ENCODE peak calls at places on chromosome 14, in nine cellular contexts. V is transverse colon; O is hepatocyte; H is GM12865; Z is fibroblast of villous mesenchyme; Y is esophagus muscularis mucosa; M is psoas muscle; L is A549; X is CD4-positive, alpha-beta memory T cell. C is an unnamed sample.
A peak's percentile ranks its signal among the peaks of the same experiment; 100 is the strongest.

GRCh38 chr14:95388699-95389098 is 69.0 kb upstream of the CLMN start:
- DNase-seq in L (no peak), O (no peak), V (no peak), Z (no peak), X (no peak), M (no peak), Y (no peak), H (no peak), C (no peak)

GRCh38 chr14:81834308-81834707 is 300.7 kb upstream of the SEL1L start:
- DNase-seq in L (no peak), V (no peak), Y (no peak), O (no peak), M (no peak), H (no peak), X (no peak), Z (no peak), C (no peak)

GRCh38 chr14:63727231-63727735 is 582 bp downstream of the SGPP1 start:
- DNase-seq in L (peak; percentile 15), H (peak; percentile 46), Z (peak; percentile 49), V (peak; percentile 33), X (no peak), O (peak; percentile 66), M (peak; percentile 73), Y (peak; percentile 89), C (no peak)

GRCh38 chr14:19838433-19838832 is 34.9 kb downstream of the OR4N2 start:
- DNase-seq in Y (no peak), V (no peak), L (no peak), M (no peak), O (no peak), H (no peak), X (no peak), Z (no peak), C (no peak)

GRCh38 chr14:52974406-52974805 is 23.6 kb upstream of the FERMT2 start:
- DNase-seq in Y (no peak), V (no peak), H (no peak), M (no peak), Z (peak; percentile 21), O (no peak), L (no peak), X (no peak), C (no peak)

GRCh38 chr14:64738306-64738879 is 34.2 kb downstream of the PLEKHG3 start:
- DNase-seq in O (no peak), H (no peak), Z (no peak), L (no peak), V (no peak), M (no peak), X (no peak), Y (no peak), C (no peak)

GRCh38 chr14:76742961-76743360 is 18.3 kb upstream of the VASH1 start:
- DNase-seq in O (no peak), H (peak; percentile 13), V (no peak), M (no peak), Z (no peak), L (no peak), Y (no peak), X (no peak), C (no peak)

GRCh38 chr14:37232907-37233481 is 35.3 kb downstream of the MIPOL1 start:
- DNase-seq in Z (peak; percentile 34), O (peak; percentile 51), X (no peak), Y (no peak), H (peak; percentile 8), V (no peak), M (no peak), L (peak; percentile 43), C (peak; percentile 3)

GRCh38 chr14:66752109-66752508 is 244.2 kb downstream of the GPHN start:
- DNase-seq in H (peak; percentile 64), M (no peak), O (no peak), Y (no peak), X (no peak), V (no peak), Z (no peak), L (no peak), C (no peak)

GRCh38 chr14:100295376-100296105 is 10.7 kb downstream of the SLC25A29 start:
- DNase-seq in M (peak; percentile 43), O (no peak), H (no peak), L (no peak), V (no peak), X (no peak), Y (no peak), Z (no peak), C (no peak)

GRCh38 chr14:90839024-90839888 is 23.0 kb upstream of the TTC7B start:
- DNase-seq in L (no peak), H (no peak), Y (peak; percentile 91), O (peak; percentile 3), Z (peak; percentile 78), X (no peak), V (no peak), M (peak; percentile 72), C (no peak)

GRCh38 chr14:98731701-98732100 is 540.3 kb downstream of the BCL11B start:
- DNase-seq in O (no peak), Z (no peak), H (no peak), M (no peak), Y (no peak), V (no peak), L (no peak), X (no peak), C (no peak)

DNA sequence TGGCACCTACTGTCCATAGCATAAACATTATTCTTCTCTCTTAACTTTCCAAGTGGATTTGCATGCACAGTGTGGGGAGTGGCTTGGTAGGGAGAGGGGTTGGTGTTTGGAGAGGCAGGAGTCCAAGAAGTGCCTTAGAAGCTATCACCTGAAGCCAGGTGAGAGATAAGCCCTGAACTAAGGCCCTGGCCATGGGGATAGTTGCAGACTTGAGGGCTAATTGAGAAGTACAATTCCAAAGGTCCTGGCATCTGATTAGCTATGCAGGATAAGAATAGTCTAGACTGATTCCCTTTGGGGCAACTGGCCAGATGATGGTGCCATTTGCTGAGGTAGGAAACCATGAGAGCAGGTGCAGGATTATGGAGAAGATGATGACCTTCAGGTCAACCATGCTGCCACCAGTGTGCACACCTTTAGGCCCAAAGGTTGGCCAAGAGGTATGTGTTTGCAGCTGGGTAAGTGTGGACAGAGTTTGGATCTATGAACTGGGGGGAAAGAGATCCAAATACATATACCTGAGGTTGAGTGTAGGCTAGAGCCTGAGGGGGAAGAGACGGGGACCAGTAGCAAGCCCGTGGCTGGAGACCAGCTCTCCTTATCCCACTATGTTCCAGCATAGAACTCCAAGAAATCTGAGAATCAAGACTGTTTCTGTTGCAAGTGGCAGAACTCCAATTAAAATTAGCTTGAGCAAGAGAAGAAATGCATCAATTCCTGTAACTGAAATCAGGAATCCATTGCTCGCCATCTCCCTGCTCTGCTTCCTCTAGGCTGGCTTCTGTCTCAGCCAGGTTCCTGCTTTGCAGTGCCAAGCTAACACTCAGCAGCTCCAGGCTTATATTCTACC is 1.8 kb upstream of the PCK2 start:
- DNase-seq in Z (no peak), M (no peak), X (no peak), L (no peak), O (peak; percentile 38), H (no peak), V (peak; percentile 43), Y (no peak), C (no peak)
- H3K4me3 ChIP-seq in Z (no peak overlapping the region), M (no peak overlapping the region), X (no peak overlapping the region), L (no peak overlapping the region), O (no peak overlapping the region), H (no peak overlapping the region), V (no peak overlapping the region), Y (no peak overlapping the region), C (no peak overlapping the region)

GRCh38 chr14:32542507-32542906 is 213.4 kb downstream of the AKAP6 start:
- DNase-seq in Z (no peak), Y (no peak), L (no peak), M (no peak), X (no peak), V (no peak), O (no peak), H (peak; percentile 48), C (no peak)
- H3K4me3 ChIP-seq in Z (no peak overlapping the region), Y (no peak overlapping the region), L (no peak overlapping the region), M (peak overlapping the region; percentile 6), X (no peak overlapping the region), V (no peak overlapping the region), O (no peak overlapping the region), H (no peak overlapping the region), C (no peak overlapping the region)

DNA sequence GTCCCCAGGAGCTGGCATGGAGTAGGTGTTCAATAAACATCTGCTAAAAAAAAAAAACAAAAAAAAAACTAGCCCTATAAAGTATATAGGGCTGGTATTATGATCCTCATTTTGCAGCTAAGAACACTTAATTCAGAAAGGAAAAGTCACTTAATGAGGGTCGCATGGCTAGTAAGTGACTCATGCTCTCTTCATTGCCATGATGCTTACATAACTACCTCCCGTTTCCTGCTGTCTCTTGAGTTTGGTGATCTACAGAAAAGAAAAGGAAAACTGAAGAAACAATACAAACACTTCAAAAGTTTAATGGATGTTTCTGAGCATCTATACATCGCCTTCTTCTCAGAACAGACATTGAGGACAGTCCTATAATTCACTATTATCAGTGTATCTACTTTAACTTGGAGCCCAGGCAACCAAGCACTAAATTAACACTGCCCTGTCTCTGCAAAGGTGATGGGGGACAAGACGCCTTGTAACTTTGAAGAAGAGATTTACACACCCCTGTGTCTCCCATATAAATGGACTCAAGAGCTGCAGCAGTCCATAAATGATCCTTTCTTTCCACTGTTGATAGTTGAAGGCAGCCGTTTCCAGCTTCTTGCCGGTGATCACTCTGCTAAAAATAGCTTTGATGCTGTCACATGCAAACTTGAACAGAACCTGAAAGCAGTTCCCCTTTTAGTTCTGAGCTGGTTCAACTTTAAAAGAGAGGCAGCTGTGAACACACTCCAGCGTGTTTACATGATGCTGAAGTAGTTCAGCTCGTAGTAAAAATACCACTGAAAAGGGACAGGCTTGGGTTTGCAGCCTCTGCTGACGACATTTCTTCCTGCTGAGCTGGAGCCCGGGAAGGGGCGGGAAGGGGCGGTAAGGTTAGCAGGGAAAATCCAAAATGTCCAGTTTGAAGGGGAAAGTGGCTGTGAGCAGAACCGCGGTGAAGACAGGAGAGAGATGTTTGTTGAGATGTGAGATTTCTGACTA is 113.3 kb downstream of the FOXN3 start:
- DNase-seq in L (no peak), H (peak; percentile 90), Y (no peak), Z (peak; percentile 97), V (peak; percentile 64), X (no peak), M (peak; percentile 62), O (peak; percentile 80), C (no peak)
- H3K4me3 ChIP-seq in L (no peak overlapping the region), H (peak overlapping the region; percentile 70), Y (peak overlapping the region; percentile 17), Z (peak overlapping the region; percentile 46), V (no peak overlapping the region), X (no peak overlapping the region), M (peak overlapping the region; percentile 55), O (no peak overlapping the region), C (no peak overlapping the region)

GRCh38 chr14:104714066-104714465 is 10.0 kb upstream of the ADSS1 start:
- DNase-seq in V (no peak), M (no peak), Z (no peak), Y (no peak), L (no peak), X (no peak), O (no peak), H (no peak), C (no peak)
- H3K4me3 ChIP-seq in V (no peak overlapping the region), M (no peak overlapping the region), Z (no peak overlapping the region), Y (no peak overlapping the region), L (no peak overlapping the region), X (no peak overlapping the region), O (no peak overlapping the region), H (no peak overlapping the region), C (no peak overlapping the region)

DNA sequence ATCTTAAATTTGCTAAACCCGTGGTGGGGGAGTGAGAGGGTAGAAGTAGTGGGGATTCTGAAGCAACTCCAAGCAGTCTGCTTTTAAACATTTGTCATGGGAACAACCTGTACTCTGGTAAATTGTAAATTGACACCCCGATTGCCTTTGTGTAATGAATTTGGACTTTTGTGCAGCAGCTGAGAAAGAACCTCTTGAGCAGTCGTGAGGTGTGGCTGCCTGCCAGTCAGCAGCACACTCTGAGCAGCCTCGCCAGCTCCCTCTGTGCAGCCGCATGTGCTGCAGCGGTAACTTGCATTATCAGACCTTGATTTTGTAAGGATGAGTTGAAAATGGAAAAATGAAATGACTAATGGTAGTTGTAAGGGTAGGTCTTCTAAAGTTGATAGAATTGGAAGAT is 74.3 kb downstream of the SUSD6 start:
- DNase-seq in H (no peak), X (no peak), O (peak; percentile 44), V (peak; percentile 69), Y (no peak), Z (peak; percentile 38), M (peak; percentile 87), L (no peak), C (no peak)
- H3K4me3 ChIP-seq in H (no peak overlapping the region), X (no peak overlapping the region), O (no peak overlapping the region), V (no peak overlapping the region), Y (no peak overlapping the region), Z (no peak overlapping the region), M (no peak overlapping the region), L (no peak overlapping the region), C (no peak overlapping the region)

C was measured in Jurkat, Clone E6-1.